ENCODE peak calls at places on chromosome 12, in eight cellular contexts. V, Y, D, J, F, H, A and L are unnamed samples.

GRCh38 chr12:50282581-50283229 is 615 bp downstream of the LIMA1 start:
- DNase-seq in F (peak), D (no peak), Y (peak), V (peak), A (no peak), J (no peak), H (no peak), L (peak)

GRCh38 chr12:93237235-93237915 is 140.3 kb upstream of the NUDT4 start:
- DNase-seq in V (no peak), Y (peak), A (no peak), H (no peak), D (no peak), F (no peak), J (no peak), L (no peak)

GRCh38 chr12:65415826-65416225 is 137.3 kb downstream of the MSRB3 start:
- DNase-seq in A (no peak), Y (peak), D (no peak), H (no peak), V (peak), F (no peak), J (no peak), L (no peak)

GRCh38 chr12:1213205-1213604 is 222.2 kb downstream of the ERC1 start:
- DNase-seq in Y (no peak), H (no peak), J (peak), D (no peak), V (no peak), A (no peak), F (no peak), L (no peak)

GRCh38 chr12:4230526-4230925 is 43.0 kb upstream of the CCND2 start:
- DNase-seq in A (no peak), H (no peak), D (no peak), Y (no peak), F (no peak), V (no peak), J (no peak), L (no peak)

GRCh38 chr12:54215990-54216579 is 27.3 kb upstream of the SMUG1 start:
- DNase-seq in D (no peak), F (peak), H (no peak), A (no peak), Y (peak), J (peak), V (no peak), L (no peak)

GRCh38 chr12:122366685-122367475 is 55.6 kb downstream of the CLIP1 start:
- DNase-seq in J (peak), H (peak), A (peak), F (no peak), D (peak), V (peak), Y (peak), L (peak)

GRCh38 chr12:121893901-121894540 is 5.4 kb downstream of the PSMD9 start:
- DNase-seq in V (peak), D (no peak), J (peak), Y (peak), F (no peak), H (peak), A (no peak), L (peak)

GRCh38 chr12:102543494-102543893 is 63.1 kb upstream of the IGF1 start:
- DNase-seq in D (no peak), Y (no peak), V (no peak), F (peak), A (no peak), H (no peak), J (peak), L (no peak)

GRCh38 chr12:6169107-6169440 is 31.1 kb upstream of the CD9 start:
- DNase-seq in A (no peak), H (no peak), F (no peak), D (no peak), V (no peak), J (peak), Y (no peak), L (no peak)

GRCh38 chr12:21818627-21819026 is 44.1 kb upstream of the KCNJ8 start:
- DNase-seq in A (no peak), H (no peak), Y (peak), J (no peak), V (peak), D (no peak), F (no peak), L (no peak)

GRCh38 chr12:14426792-14427191 is 61.3 kb downstream of the ATF7IP start:
- DNase-seq in J (no peak), H (no peak), V (no peak), F (no peak), A (no peak), Y (no peak), D (no peak), L (no peak)

GRCh38 chr12:11508699-11509098 is 113.3 kb upstream of the PRB2 start:
- DNase-seq in F (no peak), J (no peak), A (no peak), Y (peak), D (no peak), V (peak), H (no peak), L (no peak)

GRCh38 chr12:132275110-132275531 is 54.3 kb downstream of the GALNT9 start:
- DNase-seq in J (no peak), F (peak), V (peak), D (no peak), H (peak), Y (peak), A (peak), L (peak)

GRCh38 chr12:101616027-101616494 is 21.3 kb downstream of the MYBPC1 start:
- DNase-seq in D (no peak), A (no peak), Y (peak), F (no peak), H (no peak), V (peak), J (no peak), L (no peak)

GRCh38 chr12:57047981-57048380 is 1.9 kb downstream of the MYO1A start:
- DNase-seq in Y (peak), V (no peak), D (no peak), A (no peak), H (peak), J (no peak), F (no peak), L (peak)

GRCh38 chr12:25323774-25324086 is 73.0 kb upstream of the KRAS start:
- DNase-seq in A (no peak), H (no peak), V (no peak), Y (no peak), D (no peak), J (peak), F (no peak), L (no peak)

GRCh38 chr12:118436986-118437385 is 60.6 kb downstream of the SUDS3 start:
- DNase-seq in F (no peak), J (no peak), D (no peak), A (no peak), H (no peak), V (peak), Y (no peak), L (peak)

GRCh38 chr12:117003883-117004404 is 93.2 kb downstream of the FBXW8 start:
- DNase-seq in V (no peak), F (no peak), D (no peak), Y (no peak), J (no peak), A (no peak), H (no peak), L (no peak)

GRCh38 chr12:26803552-26803951 is 29.4 kb downstream of the ITPR2 start:
- DNase-seq in Y (peak), V (no peak), A (peak), D (no peak), J (no peak), F (no peak), H (peak), L (peak)

GRCh38 chr12:8860165-8860961 is 37.9 kb downstream of the A2ML1 start:
- DNase-seq in D (no peak), A (peak), Y (peak), V (peak), J (peak), H (peak), F (peak), L (no peak)

GRCh38 chr12:12791756-12792346 is 6.4 kb downstream of the APOLD1 start:
- DNase-seq in D (peak), J (no peak), A (no peak), V (no peak), H (peak), Y (peak), F (peak), L (no peak)

GRCh38 chr12:72295101-72295500 is 22.9 kb downstream of the TRHDE start:
- DNase-seq in F (no peak), J (no peak), V (no peak), H (no peak), D (no peak), A (no peak), Y (no peak), L (no peak)